ENCODE peak calls at places on chromosomes 3 and 15, in five cellular contexts. One of them, this sample, is unnamed.

GRCh38 chr3:134860141-134860540 is 65.1 kb downstream of the EPHB1 start:
- DNase-seq in SW 1271: no peak
- DNase-seq in H9: no peak
- DNase-seq in stimulated activated CD8-positive, alpha-beta memory T cell treated with anti-CD3 and anti-CD28 coated beads, Interleukin-4, amount 100 ng/mL, for 1 hour: no peak
- DNase-seq in anterior cingulate cortex: no peak
- DNase-seq in this sample: no peak

GRCh38 chr3:4976109-4976508 is 3.1 kb upstream of the BHLHE40 start:
- DNase-seq in SW 1271: peak; percentile 43
- DNase-seq in H9: peak; percentile 83
- DNase-seq in stimulated activated CD8-positive, alpha-beta memory T cell treated with anti-CD3 and anti-CD28 coated beads, Interleukin-4, amount 100 ng/mL, for 1 hour: no peak
- DNase-seq in anterior cingulate cortex: no peak
- DNase-seq in this sample: peak; percentile 95

GRCh38 chr3:25885544-25885943 is 95.7 kb downstream of the OXSM start:
- DNase-seq in SW 1271: no peak
- DNase-seq in H9: no peak
- DNase-seq in stimulated activated CD8-positive, alpha-beta memory T cell treated with anti-CD3 and anti-CD28 coated beads, Interleukin-4, amount 100 ng/mL, for 1 hour: no peak
- DNase-seq in anterior cingulate cortex: no peak
- DNase-seq in this sample: peak; percentile 68

GRCh38 chr3:13238687-13239466 is 165.6 kb upstream of the IQSEC1 start:
- DNase-seq in SW 1271: no peak
- DNase-seq in H9: no peak
- DNase-seq in stimulated activated CD8-positive, alpha-beta memory T cell treated with anti-CD3 and anti-CD28 coated beads, Interleukin-4, amount 100 ng/mL, for 1 hour: no peak
- DNase-seq in anterior cingulate cortex: no peak
- DNase-seq in this sample: no peak

GRCh38 chr3:194265505-194265892 is 85.6 kb downstream of the CPN2 start:
- DNase-seq in SW 1271: no peak
- DNase-seq in H9: peak; percentile 30
- DNase-seq in stimulated activated CD8-positive, alpha-beta memory T cell treated with anti-CD3 and anti-CD28 coated beads, Interleukin-4, amount 100 ng/mL, for 1 hour: no peak
- DNase-seq in anterior cingulate cortex: peak; percentile 23
- DNase-seq in this sample: no peak

GRCh38 chr15:55915221-55915620 is 78.2 kb downstream of the NEDD4 start:
- DNase-seq in SW 1271: no peak
- DNase-seq in H9: no peak
- DNase-seq in stimulated activated CD8-positive, alpha-beta memory T cell treated with anti-CD3 and anti-CD28 coated beads, Interleukin-4, amount 100 ng/mL, for 1 hour: no peak
- DNase-seq in anterior cingulate cortex: no peak
- DNase-seq in this sample: no peak

GRCh38 chr3:129325383-129325782 is 46.7 kb downstream of the HMCES start:
- DNase-seq in SW 1271: no peak
- DNase-seq in H9: no peak
- DNase-seq in stimulated activated CD8-positive, alpha-beta memory T cell treated with anti-CD3 and anti-CD28 coated beads, Interleukin-4, amount 100 ng/mL, for 1 hour: no peak
- DNase-seq in anterior cingulate cortex: no peak
- DNase-seq in this sample: no peak

GRCh38 chr15:71044006-71044405 is 71.3 kb upstream of the THSD4 start:
- DNase-seq in SW 1271: no peak
- DNase-seq in H9: no peak
- DNase-seq in stimulated activated CD8-positive, alpha-beta memory T cell treated with anti-CD3 and anti-CD28 coated beads, Interleukin-4, amount 100 ng/mL, for 1 hour: no peak
- DNase-seq in anterior cingulate cortex: no peak
- DNase-seq in this sample: no peak

GRCh38 chr3:190265795-190266194 is 56.5 kb downstream of the CLDN1 start:
- DNase-seq in SW 1271: no peak
- DNase-seq in H9: no peak
- DNase-seq in stimulated activated CD8-positive, alpha-beta memory T cell treated with anti-CD3 and anti-CD28 coated beads, Interleukin-4, amount 100 ng/mL, for 1 hour: no peak
- DNase-seq in anterior cingulate cortex: no peak
- DNase-seq in this sample: no peak

GRCh38 chr3:76147846-76148245 is 362.5 kb upstream of the ZNF717 start:
- DNase-seq in SW 1271: no peak
- DNase-seq in H9: no peak
- DNase-seq in stimulated activated CD8-positive, alpha-beta memory T cell treated with anti-CD3 and anti-CD28 coated beads, Interleukin-4, amount 100 ng/mL, for 1 hour: no peak
- DNase-seq in anterior cingulate cortex: no peak
- DNase-seq in this sample: no peak

GRCh38 chr15:49178477-49178876 is 8.4 kb downstream of the GALK2 start:
- DNase-seq in SW 1271: no peak
- DNase-seq in H9: no peak
- DNase-seq in stimulated activated CD8-positive, alpha-beta memory T cell treated with anti-CD3 and anti-CD28 coated beads, Interleukin-4, amount 100 ng/mL, for 1 hour: no peak
- DNase-seq in anterior cingulate cortex: no peak
- DNase-seq in this sample: no peak

GRCh38 chr3:58693929-58694850 is 27.6 kb upstream of the FAM3D start:
- DNase-seq in SW 1271: no peak
- DNase-seq in H9: no peak
- DNase-seq in stimulated activated CD8-positive, alpha-beta memory T cell treated with anti-CD3 and anti-CD28 coated beads, Interleukin-4, amount 100 ng/mL, for 1 hour: no peak
- DNase-seq in anterior cingulate cortex: no peak
- DNase-seq in this sample: no peak

GRCh38 chr15:37806808-37807207 is 127.6 kb upstream of the TMCO5A start:
- DNase-seq in SW 1271: no peak
- DNase-seq in H9: no peak
- DNase-seq in stimulated activated CD8-positive, alpha-beta memory T cell treated with anti-CD3 and anti-CD28 coated beads, Interleukin-4, amount 100 ng/mL, for 1 hour: no peak
- DNase-seq in anterior cingulate cortex: no peak
- DNase-seq in this sample: no peak

GRCh38 chr15:61222010-61222409 is 7.1 kb downstream of the RORA start:
- DNase-seq in SW 1271: no peak
- DNase-seq in H9: no peak
- DNase-seq in stimulated activated CD8-positive, alpha-beta memory T cell treated with anti-CD3 and anti-CD28 coated beads, Interleukin-4, amount 100 ng/mL, for 1 hour: no peak
- DNase-seq in anterior cingulate cortex: no peak
- DNase-seq in this sample: no peak

GRCh38 chr15:78061963-78062427 is 15.5 kb downstream of the TBC1D2B start:
- DNase-seq in SW 1271: no peak
- DNase-seq in H9: no peak
- DNase-seq in stimulated activated CD8-positive, alpha-beta memory T cell treated with anti-CD3 and anti-CD28 coated beads, Interleukin-4, amount 100 ng/mL, for 1 hour: no peak
- DNase-seq in anterior cingulate cortex: no peak
- DNase-seq in this sample: peak; percentile 42

GRCh38 chr3:105539897-105540296 is 173.2 kb downstream of the ALCAM start:
- DNase-seq in SW 1271: no peak
- DNase-seq in H9: no peak
- DNase-seq in stimulated activated CD8-positive, alpha-beta memory T cell treated with anti-CD3 and anti-CD28 coated beads, Interleukin-4, amount 100 ng/mL, for 1 hour: no peak
- DNase-seq in anterior cingulate cortex: no peak
- DNase-seq in this sample: no peak

GRCh38 chr15:21261965-21262850 is 178.1 kb downstream of the POTEB3 start:
- DNase-seq in SW 1271: no peak
- DNase-seq in H9: no peak
- DNase-seq in stimulated activated CD8-positive, alpha-beta memory T cell treated with anti-CD3 and anti-CD28 coated beads, Interleukin-4, amount 100 ng/mL, for 1 hour: no peak
- DNase-seq in anterior cingulate cortex: no peak
- DNase-seq in this sample: no peak

GRCh38 chr3:14234197-14235002 is 55.8 kb downstream of the LSM3 start:
- DNase-seq in SW 1271: no peak
- DNase-seq in H9: no peak
- DNase-seq in stimulated activated CD8-positive, alpha-beta memory T cell treated with anti-CD3 and anti-CD28 coated beads, Interleukin-4, amount 100 ng/mL, for 1 hour: no peak
- DNase-seq in anterior cingulate cortex: no peak
- DNase-seq in this sample: no peak

GRCh38 chr3:141652349-141652748 is 85.7 kb upstream of the RNF7 start:
- DNase-seq in SW 1271: no peak
- DNase-seq in H9: no peak
- DNase-seq in stimulated activated CD8-positive, alpha-beta memory T cell treated with anti-CD3 and anti-CD28 coated beads, Interleukin-4, amount 100 ng/mL, for 1 hour: no peak
- DNase-seq in anterior cingulate cortex: no peak
- DNase-seq in this sample: no peak

GRCh38 chr3:172708905-172709775 is 1.7 kb downstream of the NCEH1 start:
- DNase-seq in SW 1271: no peak
- DNase-seq in H9: no peak
- DNase-seq in stimulated activated CD8-positive, alpha-beta memory T cell treated with anti-CD3 and anti-CD28 coated beads, Interleukin-4, amount 100 ng/mL, for 1 hour: no peak
- DNase-seq in anterior cingulate cortex: no peak
- DNase-seq in this sample: peak; percentile 6